ENCODE peak calls at places on chromosomes 3 and 15, in five cellular contexts. D is ovary; F is psoas muscle; S is iPS DF 6.9; I is naive thymus-derived CD4-positive, alpha-beta T cell. R is an unnamed sample.

GRCh38 chr3:40302784-40303183 is 6.7 kb upstream of the EIF1B start:
- DNase-seq in F (no peak), S (no peak), D (no peak), I (no peak), R (no peak)

GRCh38 chr3:87333393-87333892 is 57.1 kb upstream of the POU1F1 start:
- DNase-seq in D (no peak), S (no peak), I (no peak), F (no peak), R (no peak)

GRCh38 chr3:127568604-127569003 is 21.9 kb downstream of the TPRA1 start:
- DNase-seq in D (no peak), F (no peak), S (no peak), I (no peak), R (no peak)

GRCh38 chr3:141234283-141234682 is 2.7 kb downstream of the PXYLP1 start:
- DNase-seq in S (no peak), I (no peak), D (no peak), F (peak), R (no peak)

GRCh38 chr15:39792954-39793353 is 10.3 kb upstream of the FSIP1 start:
- DNase-seq in I (no peak), F (no peak), S (no peak), D (no peak), R (no peak)

GRCh38 chr3:192802957-192803899 is 75.9 kb upstream of the FGF12 start:
- DNase-seq in I (no peak), D (no peak), S (no peak), F (no peak), R (no peak)

GRCh38 chr15:95431518-95431917 is 899.0 kb upstream of the NR2F2 start:
- DNase-seq in S (no peak), D (no peak), I (no peak), F (no peak), R (no peak)

GRCh38 chr3:50388720-50389352 is 29.5 kb upstream of the TMEM115 start:
- DNase-seq in I (no peak), F (no peak), D (no peak), S (no peak), R (no peak)

DNA sequence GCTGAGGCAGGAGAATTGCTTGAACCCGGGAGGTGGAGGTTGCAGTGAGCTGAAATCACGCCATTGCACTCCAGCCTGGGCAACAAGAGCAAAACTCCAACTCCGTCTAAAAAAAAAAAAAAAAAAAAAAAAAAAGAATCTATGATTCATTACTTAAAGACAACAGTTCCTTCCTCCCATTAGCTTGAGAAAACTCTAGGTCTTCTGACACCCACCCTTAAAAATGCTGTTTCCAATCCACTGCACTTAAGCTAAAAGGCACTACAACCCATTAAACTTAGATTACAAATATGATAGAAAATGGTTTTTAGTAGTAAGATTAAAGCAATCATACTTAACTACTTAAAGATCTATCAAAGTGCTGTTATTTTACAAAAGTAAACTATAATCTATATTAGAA is 40.0 kb upstream of the BHLHE40 start:
- DNase-seq in I (no peak), D (no peak), S (no peak), F (no peak), R (no peak)
- H3K4me3 ChIP-seq in I (no peak), D (no peak), S (no peak), F (no peak), R (no peak)

GRCh38 chr3:156291269-156292123 is 171.1 kb downstream of the KCNAB1 start:
- DNase-seq in F (no peak), I (no peak), D (no peak), S (no peak), R (no peak)

GRCh38 chr3:156285626-156286025 is 165.2 kb downstream of the KCNAB1 start:
- DNase-seq in I (no peak), S (no peak), D (no peak), F (no peak), R (no peak)

GRCh38 chr3:156293566-156293965 is 173.2 kb downstream of the KCNAB1 start:
- DNase-seq in S (no peak), F (no peak), D (no peak), I (no peak), R (no peak)

GRCh38 chr3:156290917-156291268 is 170.5 kb downstream of the KCNAB1 start:
- DNase-seq in I (no peak), F (no peak), S (no peak), D (no peak), R (no peak)
- H3K4me3 ChIP-seq in I (no peak), F (peak), S (peak), D (no peak), R (no peak)

DNA sequence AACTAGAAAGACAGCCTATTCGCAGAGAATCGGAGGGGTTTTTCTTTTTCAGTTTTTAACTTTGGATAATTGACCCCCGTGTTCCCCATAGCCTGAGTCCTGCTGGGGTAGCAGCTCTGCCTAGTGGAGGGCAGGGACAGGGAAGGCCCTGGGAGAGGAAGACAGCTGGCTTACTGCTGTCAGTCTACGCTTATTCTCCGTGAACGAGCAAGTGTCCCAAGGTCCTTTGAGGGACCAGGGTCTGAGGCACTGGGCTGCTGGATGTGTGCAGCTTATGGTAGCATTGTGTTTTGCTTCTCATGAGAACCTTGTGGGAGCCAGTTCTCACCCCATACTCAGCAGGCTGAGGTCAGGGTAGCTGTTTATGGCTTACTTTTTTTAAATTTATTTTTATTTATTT is 3.0 kb downstream of the LIMD1 start:
- DNase-seq in F (no peak), I (no peak), S (no peak), D (no peak), R (no peak)
- H3K4me3 ChIP-seq in F (peak), I (peak), S (no peak), D (no peak), R (peak)

GRCh38 chr15:52111517-52112202 is 915 bp downstream of the BCL2L10 start:
- DNase-seq in D (no peak), F (no peak), I (no peak), S (no peak), R (no peak)
- H3K4me3 ChIP-seq in D (peak), F (peak), I (peak), S (peak), R (peak)

DNA sequence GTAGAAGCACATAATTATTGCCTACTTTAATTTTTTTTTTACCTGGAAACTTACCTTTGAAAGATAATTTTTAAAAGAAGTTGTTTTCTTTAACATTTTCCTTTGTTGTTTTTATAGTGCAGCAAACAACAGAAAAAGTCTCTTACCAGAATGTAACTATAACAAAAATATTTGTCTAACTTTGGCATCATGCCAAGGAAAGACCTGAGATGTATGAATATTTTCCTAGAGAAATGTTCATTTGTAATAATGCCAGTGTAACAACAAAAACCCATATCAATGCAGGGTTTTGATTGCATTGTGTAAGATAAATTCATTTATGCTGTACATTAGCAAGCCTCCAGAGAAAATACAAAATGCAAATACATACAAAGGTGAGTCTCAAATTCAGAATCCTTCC is 775.7 kb downstream of the SI start:
- DNase-seq in D (no peak), F (no peak), I (no peak), S (no peak), R (no peak)
- H3K4me3 ChIP-seq in D (no peak), F (no peak), I (no peak), S (no peak), R (no peak)

GRCh38 chr3:190498293-190498692 is 15.6 kb upstream of the IL1RAP start:
- DNase-seq in D (no peak), S (no peak), F (no peak), I (no peak), R (no peak)

GRCh38 chr3:190495796-190496195 is 18.1 kb upstream of the IL1RAP start:
- DNase-seq in F (no peak), I (no peak), D (no peak), S (no peak), R (no peak)

GRCh38 chr3:190496859-190497258 is 17.0 kb upstream of the IL1RAP start:
- DNase-seq in F (no peak), S (no peak), D (no peak), I (no peak), R (no peak)

GRCh38 chr3:190497809-190498208 is 16.1 kb upstream of the IL1RAP start:
- DNase-seq in F (no peak), I (no peak), S (no peak), D (no peak), R (no peak)

DNA sequence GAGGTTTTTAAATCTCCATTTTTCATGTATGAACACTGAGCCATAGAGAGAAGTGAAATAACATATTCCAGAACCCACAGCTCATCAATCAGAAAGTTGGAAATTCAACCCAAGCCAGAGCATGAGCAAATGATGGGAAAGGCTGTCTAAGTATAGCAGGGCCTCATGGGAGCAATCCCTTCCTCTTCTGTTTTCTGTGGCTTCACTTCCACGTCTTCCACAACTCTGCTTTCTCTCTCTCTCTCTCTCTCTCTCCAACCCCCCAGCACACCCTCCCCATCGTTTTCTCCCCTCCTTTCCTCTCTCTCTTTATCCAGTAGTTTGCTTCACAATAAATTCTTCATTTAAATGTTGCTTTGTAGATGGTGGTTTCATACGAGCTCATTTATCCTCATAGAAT is 14.7 kb upstream of the IL1RAP start:
- DNase-seq in S (no peak), I (no peak), F (no peak), D (no peak), R (no peak)
- H3K4me3 ChIP-seq in S (no peak), I (no peak), F (no peak), D (no peak), R (no peak)

DNA sequence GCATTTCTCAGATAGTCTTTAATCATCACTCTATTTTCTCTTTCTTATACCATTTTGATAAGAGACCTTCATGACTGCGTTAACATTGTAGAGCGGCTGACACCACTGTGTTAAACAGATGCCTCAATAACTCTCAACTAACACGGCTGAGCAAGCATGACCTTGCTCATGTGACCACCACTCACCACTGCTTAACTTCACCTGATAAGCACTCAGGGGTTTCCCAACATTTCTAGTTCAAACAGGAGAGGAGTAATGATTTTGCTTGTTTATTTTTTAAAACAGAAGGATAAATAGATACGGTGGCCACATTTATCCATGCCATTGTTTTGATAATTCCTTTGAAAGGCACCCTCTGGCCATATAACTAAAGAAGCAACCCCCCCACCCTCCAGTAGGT is 37.7 kb upstream of the TMEM45A start:
- DNase-seq in F (no peak), D (no peak), I (no peak), S (no peak), R (no peak)
- H3K4me3 ChIP-seq in F (no peak), D (no peak), I (no peak), S (no peak), R (no peak)

DNA sequence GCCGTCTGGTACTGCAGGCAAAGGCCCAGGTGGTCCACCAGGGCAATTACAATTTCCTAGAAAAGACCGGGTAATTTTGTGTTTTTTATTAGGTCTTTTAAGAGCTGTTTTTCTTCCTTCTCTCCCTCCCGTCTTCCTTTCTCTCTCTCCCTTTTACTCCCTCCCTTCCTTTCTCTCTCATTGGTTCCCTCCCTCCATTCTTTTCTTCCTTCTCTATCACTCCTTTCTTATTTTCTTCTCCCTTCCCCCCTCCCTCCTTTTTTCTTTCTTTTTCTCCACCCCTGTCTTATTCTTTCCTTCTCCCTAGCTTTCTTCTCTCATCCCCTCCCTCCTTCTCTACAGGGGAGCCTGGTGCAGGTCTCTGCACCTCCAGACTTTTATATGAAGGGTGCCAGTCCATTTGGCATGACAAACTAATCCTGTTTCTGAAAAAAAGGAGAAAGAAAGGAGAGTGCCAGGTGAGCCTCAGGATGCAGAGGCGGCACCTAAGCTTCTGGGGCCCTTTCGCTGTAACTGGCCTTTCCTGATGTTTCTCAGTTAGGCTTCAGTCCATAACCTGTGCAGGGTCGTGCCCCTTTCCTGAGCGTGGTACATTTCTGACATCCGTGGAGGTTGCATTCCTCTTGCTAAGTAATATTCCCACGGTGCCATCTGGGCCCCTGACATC is 9.1 kb upstream of the ONECUT1 start:
- DNase-seq in S (no peak), F (no peak), D (no peak), I (no peak), R (no peak)
- H3K4me3 ChIP-seq in S (no peak), F (no peak), D (no peak), I (no peak), R (no peak)

GRCh38 chr3:14047027-14047426 is 77.6 kb downstream of the CHCHD4 start:
- DNase-seq in S (no peak), I (no peak), F (no peak), D (no peak), R (no peak)
- H3K4me3 ChIP-seq in S (no peak), I (no peak), F (peak), D (no peak), R (no peak)

GRCh38 chr15:52289629-52290081 is 5.9 kb downstream of the MYO5C start:
- DNase-seq in S (no peak), I (no peak), F (no peak), D (no peak), R (no peak)

GRCh38 chr15:52288051-52288942 is 7.3 kb downstream of the MYO5C start:
- DNase-seq in S (no peak), D (no peak), F (no peak), I (no peak), R (no peak)

GRCh38 chr15:52290329-52290728 is 5.3 kb downstream of the MYO5C start:
- DNase-seq in D (no peak), F (no peak), S (no peak), I (no peak), R (no peak)

GRCh38 chr15:52290800-52291199 is 4.8 kb downstream of the MYO5C start:
- DNase-seq in S (no peak), I (no peak), D (no peak), F (no peak), R (no peak)

GRCh38 chr15:52288986-52289385 is 6.6 kb downstream of the MYO5C start:
- DNase-seq in S (no peak), F (no peak), I (no peak), D (no peak), R (no peak)
- H3K4me3 ChIP-seq in S (no peak), F (no peak), I (no peak), D (no peak), R (no peak)